ENCODE peak calls at places on chromosomes 12 and 14, in seven cellular contexts. A is neural progenitor cell; P is naive thymus-derived CD4-positive, alpha-beta T cell; U is ovary; Y is K562; N is suprapubic skin; K is A549. X is an unnamed sample.

GRCh38 chr12:124867389-124867930 is 3.8 kb upstream of the SCARB1 start:
- DNase-seq in N (no peak), Y (no peak), K (no peak), A (no peak), U (no peak), P (no peak), X (no peak)

GRCh38 chr12:130247634-130248237 is 85.5 kb downstream of the FZD10 start:
- DNase-seq in K (no peak), U (no peak), Y (no peak), P (no peak), N (no peak), A (no peak), X (no peak)

GRCh38 chr14:73463411-73463810 is 5.1 kb upstream of the NUMB start:
- DNase-seq in Y (no peak), A (no peak), N (peak; percentile 73), P (no peak), K (no peak), U (no peak), X (no peak)

GRCh38 chr12:103105971-103106597 is 148.6 kb downstream of the ASCL1 start:
- DNase-seq in U (no peak), P (no peak), N (no peak), Y (no peak), A (no peak), K (no peak), X (no peak)

GRCh38 chr12:71900091-71900490 is 38.6 kb upstream of the TPH2 start:
- DNase-seq in N (no peak), Y (no peak), K (peak; percentile 7), U (no peak), A (no peak), P (no peak), X (no peak)

GRCh38 chr12:48618541-48618940 is 48.7 kb upstream of the LALBA start:
- DNase-seq in N (peak; percentile 70), K (peak; percentile 70), A (peak; percentile 84), P (peak; percentile 80), U (peak; percentile 55), Y (peak; percentile 77), X (peak; percentile 86)

GRCh38 chr14:81565441-81566290 is 32.0 kb upstream of the SEL1L start:
- DNase-seq in P (no peak), U (no peak), Y (peak; percentile 13), N (no peak), A (peak; percentile 59), K (peak; percentile 21), X (peak; percentile 30)

GRCh38 chr14:92439551-92440344 is 73.8 kb upstream of the RIN3 start:
- DNase-seq in P (no peak), Y (no peak), U (no peak), N (no peak), K (no peak), A (no peak), X (no peak)

GRCh38 chr14:92507174-92507768 is 6.3 kb upstream of the RIN3 start:
- DNase-seq in U (no peak), A (no peak), P (no peak), N (no peak), K (no peak), Y (no peak), X (no peak)

GRCh38 chr12:69639400-69640016 is 28.8 kb upstream of the LRRC10 start:
- DNase-seq in U (peak; percentile 59), K (peak; percentile 82), P (peak; percentile 44), A (peak; percentile 81), N (no peak), Y (peak; percentile 78), X (peak; percentile 79)

GRCh38 chr14:24331731-24332093 is 3.2 kb downstream of the ADCY4 start:
- DNase-seq in P (no peak), A (no peak), U (no peak), Y (no peak), K (no peak), N (no peak), X (no peak)

GRCh38 chr14:103542545-103543088 is 13.6 kb downstream of the TRMT61A start:
- DNase-seq in K (no peak), U (peak; percentile 46), Y (peak; percentile 33), A (peak; percentile 97), N (no peak), P (no peak), X (peak; percentile 88)

GRCh38 chr12:51871126-51871525 is 16.8 kb upstream of the ANKRD33 start:
- DNase-seq in P (no peak), N (peak; percentile 70), A (no peak), Y (no peak), U (no peak), K (no peak), X (no peak)

GRCh38 chr12:132083731-132084641 is 60.1 kb downstream of the DDX51 start:
- DNase-seq in K (peak; percentile 97), P (peak; percentile 84), A (peak; percentile 97), U (peak; percentile 91), N (peak; percentile 92), Y (peak; percentile 100), X (peak; percentile 95)

GRCh38 chr14:29061702-29062101 is 295.1 kb downstream of the FOXG1 start:
- DNase-seq in P (no peak), Y (no peak), U (no peak), A (no peak), N (no peak), K (no peak), X (peak; percentile 7)

GRCh38 chr12:106101798-106102197 is 37.0 kb downstream of the NUAK1 start:
- DNase-seq in N (no peak), U (no peak), A (no peak), K (no peak), P (no peak), Y (no peak), X (no peak)

GRCh38 chr12:120091371-120092090 is 25.0 kb downstream of the RAB35 start:
- DNase-seq in K (no peak), U (no peak), Y (no peak), N (no peak), P (no peak), A (no peak), X (no peak)

GRCh38 chr14:105056303-105056831 is 8.9 kb downstream of the GPR132 start:
- DNase-seq in N (peak; percentile 54), K (no peak), P (no peak), Y (no peak), A (peak; percentile 38), U (no peak), X (no peak)

GRCh38 chr14:106556665-106557289 is 1030.4 kb downstream of the TMEM121 start:
- DNase-seq in K (no peak), P (peak; percentile 77), A (no peak), U (peak; percentile 16), N (no peak), Y (peak; percentile 33), X (peak; percentile 76)

GRCh38 chr14:102508774-102509743 is 517 bp downstream of the ANKRD9 start:
- DNase-seq in U (peak; percentile 77), Y (peak; percentile 67), N (peak; percentile 86), K (no peak), P (peak; percentile 45), A (no peak), X (peak; percentile 54)

GRCh38 chr12:90499793-90500192 is 455.2 kb downstream of the CCER1 start:
- DNase-seq in N (no peak), P (no peak), Y (no peak), K (no peak), U (no peak), A (no peak), X (no peak)

GRCh38 chr12:69131073-69131472 is 108.3 kb upstream of the CPSF6 start:
- DNase-seq in P (no peak), Y (no peak), A (no peak), U (no peak), N (no peak), K (no peak), X (no peak)

GRCh38 chr12:66144796-66145754 is 14.5 kb upstream of the LLPH start:
- DNase-seq in K (peak; percentile 37), A (peak; percentile 35), U (no peak), N (no peak), Y (no peak), P (peak; percentile 14), X (peak; percentile 28)

GRCh38 chr12:88419794-88420193 is 160.5 kb downstream of the KITLG start:
- DNase-seq in N (no peak), Y (no peak), P (no peak), A (no peak), K (no peak), U (no peak), X (no peak)
- H3K4me1 ChIP-seq in N (peaks cover 8% of the 10 kb centered on the region), Y (no peaks in the 10 kb centered on the region), P (no peaks in the 10 kb centered on the region), A (no peaks in the 10 kb centered on the region), K (no peaks in the 10 kb centered on the region), U (no peaks in the 10 kb centered on the region), X (no peaks in the 10 kb centered on the region)

GRCh38 chr12:42486407-42486806 is 103.1 kb downstream of the PRICKLE1 start:
- DNase-seq in N (no peak), Y (peak; percentile 15), A (peak; percentile 35), P (no peak), K (no peak), U (no peak), X (no peak)
- H3K4me3 ChIP-seq in N (no peak overlapping the region), Y (no peak overlapping the region), A (no peak overlapping the region), P (no peak overlapping the region), K (no peak overlapping the region), U (no peak overlapping the region), X (no peak overlapping the region)

GRCh38 chr12:122099856-122100255 is 21.3 kb downstream of the MLXIP start:
- DNase-seq in A (no peak), K (no peak), U (no peak), N (peak; percentile 21), P (peak; percentile 52), Y (no peak), X (no peak)
- H3K4me1 ChIP-seq in A (peaks cover 6% of the 10 kb centered on the region), K (peaks cover 61% of the 10 kb centered on the region), U (peaks cover 39% of the 10 kb centered on the region), N (peaks cover 67% of the 10 kb centered on the region), P (peaks cover 64% of the 10 kb centered on the region), Y (peaks cover 52% of the 10 kb centered on the region), X (no peaks in the 10 kb centered on the region)

GRCh38 chr14:52693004-52693403 is 2.4 kb downstream of the ERO1A start:
- DNase-seq in A (no peak), K (no peak), Y (no peak), P (no peak), N (no peak), U (no peak), X (no peak)

GRCh38 chr14:52690983-52691760 is 4.2 kb downstream of the ERO1A start:
- DNase-seq in U (no peak), K (no peak), N (no peak), P (no peak), Y (no peak), A (no peak), X (no peak)

GRCh38 chr14:52694761-52695480 is 437 bp downstream of the ERO1A start:
- DNase-seq in Y (peak; percentile 11), P (peak; percentile 65), U (peak; percentile 26), N (no peak), K (no peak), A (peak; percentile 50), X (peak; percentile 46)

GRCh38 chr14:52693532-52693931 is 1.8 kb downstream of the ERO1A start:
- DNase-seq in N (no peak), A (no peak), U (no peak), Y (no peak), P (no peak), K (no peak), X (no peak)

DNA sequence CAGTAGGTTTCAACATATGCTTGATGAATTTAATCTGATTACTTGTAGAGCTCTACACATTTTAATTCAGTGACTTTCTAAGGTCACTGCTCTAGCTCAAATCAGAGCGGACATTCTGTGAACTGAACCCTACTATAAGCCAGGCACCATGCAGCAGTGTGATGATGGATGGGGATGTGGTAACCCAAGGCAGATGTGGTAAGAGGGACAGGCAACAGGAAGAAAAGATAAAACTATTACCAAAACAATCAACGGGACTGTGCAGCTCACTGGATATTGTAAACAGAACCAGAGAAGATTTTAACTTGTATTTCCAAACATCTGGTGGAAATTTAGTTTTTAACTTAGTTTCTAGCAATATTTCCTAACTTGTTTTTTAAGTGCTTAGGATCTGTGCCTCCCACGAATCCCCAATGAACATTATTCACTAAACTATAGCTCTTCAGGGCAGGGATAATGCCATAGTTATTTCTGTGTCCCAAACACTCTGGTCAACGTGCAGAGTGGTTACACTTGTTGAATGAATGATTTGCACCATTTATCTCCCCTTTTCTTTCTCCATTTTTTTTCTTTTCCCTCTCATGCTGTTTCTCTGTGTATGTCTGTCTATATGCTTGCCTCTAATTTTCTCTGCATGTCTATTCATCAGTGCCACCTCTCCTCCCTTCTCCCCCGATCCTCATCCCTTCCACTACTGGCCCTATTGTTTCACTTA is 3.0 kb downstream of the ERO1A start:
- DNase-seq in Y (no peak), P (peak; percentile 22), U (no peak), A (no peak), N (no peak), K (no peak), X (no peak)
- H3K4me3 ChIP-seq in Y (no peak overlapping the region), P (no peak overlapping the region), U (no peak overlapping the region), A (no peak overlapping the region), N (no peak overlapping the region), K (no peak overlapping the region), X (no peak overlapping the region)